ENCODE peak calls at places on chromosomes 12 and 14, in nine cellular contexts. T is left ventricle myocardium inferior, Z is cardiac muscle cell, C is IMR-90, G is mammary epithelial cell, P is BE2C, H is adipocyte, Y is pancreas, E is breast epithelium. S is an unnamed sample.

GRCh38 chr14:52919971-52920370 is 30.9 kb downstream of the FERMT2 start:
- DNase-seq in T (no peak), Z (peak), C (peak), G (no peak), P (no peak), H (no peak), Y (no peak), E (no peak), S (peak)

GRCh38 chr12:105887131-105887530 is 251.6 kb downstream of the NUAK1 start:
- DNase-seq in T (no peak), Z (no peak), C (no peak), G (no peak), P (no peak), H (no peak), Y (no peak), E (no peak), S (no peak)

GRCh38 chr12:47530050-47530449 is 175.8 kb downstream of the RPAP3 start:
- DNase-seq in T (no peak), Z (no peak), C (no peak), G (no peak), P (no peak), H (no peak), Y (no peak), E (no peak), S (no peak)

GRCh38 chr14:24694680-24695079 is 60.7 kb upstream of the GZMB start:
- DNase-seq in T (no peak), Z (no peak), C (no peak), G (no peak), P (no peak), H (no peak), Y (no peak), E (no peak), S (no peak)

GRCh38 chr14:100734031-100734990 is 7.6 kb downstream of the DLK1 start:
- DNase-seq in T (no peak), Z (no peak), C (no peak), G (no peak), P (no peak), H (no peak), Y (no peak), E (no peak), S (no peak)

GRCh38 chr14:36254020-36254614 is 66.3 kb downstream of the MBIP start:
- DNase-seq in T (no peak), Z (peak), C (peak), G (peak), P (no peak), H (peak), Y (no peak), E (no peak), S (peak)

GRCh38 chr12:20421338-20421890 is 53.1 kb downstream of the PDE3A start:
- DNase-seq in T (peak), Z (no peak), C (no peak), G (no peak), P (no peak), H (no peak), Y (no peak), E (no peak), S (no peak)

GRCh38 chr14:39988939-39989338 is 556.7 kb upstream of the FBXO33 start:
- DNase-seq in T (no peak), Z (peak), C (no peak), G (no peak), P (no peak), H (peak), Y (no peak), E (no peak), S (no peak)

GRCh38 chr14:81931828-81932227 is 398.2 kb upstream of the SEL1L start:
- DNase-seq in T (no peak), Z (no peak), C (no peak), G (no peak), P (no peak), H (no peak), Y (no peak), E (no peak), S (no peak)

GRCh38 chr14:63220526-63220925 is 16.3 kb downstream of the RHOJ start:
- DNase-seq in T (no peak), Z (no peak), C (no peak), G (no peak), P (no peak), H (no peak), Y (no peak), E (no peak), S (no peak)

GRCh38 chr14:106378191-106378590 is 851.8 kb downstream of the TMEM121 start:
- DNase-seq in T (no peak), Z (no peak), C (no peak), G (no peak), P (no peak), H (no peak), Y (no peak), E (no peak), S (no peak)

GRCh38 chr12:40827923-40828592 is 135.8 kb downstream of the CNTN1 start:
- DNase-seq in T (no peak), Z (no peak), C (no peak), G (no peak), P (no peak), H (no peak), Y (no peak), E (no peak), S (no peak)

GRCh38 chr12:124771462-124772361 is 92.0 kb downstream of the SCARB1 start:
- DNase-seq in T (peak), Z (peak), C (peak), G (peak), P (peak), H (peak), Y (peak), E (peak), S (peak)

GRCh38 chr12:102883204-102883799 is 33.7 kb downstream of the PAH start:
- DNase-seq in T (peak), Z (peak), C (no peak), G (peak), P (peak), H (peak), Y (peak), E (peak), S (peak)

GRCh38 chr12:57666897-57667296 is 27.0 kb upstream of the OS9 start:
- DNase-seq in T (no peak), Z (no peak), C (no peak), G (no peak), P (no peak), H (no peak), Y (no peak), E (no peak), S (no peak)

GRCh38 chr12:79407671-79408622 is 282.8 kb downstream of the PAWR start:
- DNase-seq in T (peak), Z (peak), C (peak), G (peak), P (peak), H (peak), Y (peak), E (peak), S (peak)

GRCh38 chr14:104126753-104127152 is 11.6 kb upstream of the KIF26A start:
- DNase-seq in T (no peak), Z (no peak), C (no peak), G (no peak), P (no peak), H (no peak), Y (no peak), E (no peak), S (no peak)

GRCh38 chr12:86264451-86265328 is 8.5 kb upstream of the MGAT4C start:
- DNase-seq in T (peak), Z (no peak), C (no peak), G (peak), P (no peak), H (no peak), Y (peak), E (peak), S (no peak)

GRCh38 chr14:82642425-82642824 is 1108.8 kb upstream of the SEL1L start:
- DNase-seq in T (no peak), Z (peak), C (no peak), G (no peak), P (peak), H (no peak), Y (peak), E (no peak), S (no peak)

GRCh38 chr12:74539765-74540526 is 2.3 kb downstream of the ATXN7L3B start:
- DNase-seq in T (no peak), Z (peak), C (no peak), G (no peak), P (no peak), H (peak), Y (no peak), E (no peak), S (no peak)

DNA sequence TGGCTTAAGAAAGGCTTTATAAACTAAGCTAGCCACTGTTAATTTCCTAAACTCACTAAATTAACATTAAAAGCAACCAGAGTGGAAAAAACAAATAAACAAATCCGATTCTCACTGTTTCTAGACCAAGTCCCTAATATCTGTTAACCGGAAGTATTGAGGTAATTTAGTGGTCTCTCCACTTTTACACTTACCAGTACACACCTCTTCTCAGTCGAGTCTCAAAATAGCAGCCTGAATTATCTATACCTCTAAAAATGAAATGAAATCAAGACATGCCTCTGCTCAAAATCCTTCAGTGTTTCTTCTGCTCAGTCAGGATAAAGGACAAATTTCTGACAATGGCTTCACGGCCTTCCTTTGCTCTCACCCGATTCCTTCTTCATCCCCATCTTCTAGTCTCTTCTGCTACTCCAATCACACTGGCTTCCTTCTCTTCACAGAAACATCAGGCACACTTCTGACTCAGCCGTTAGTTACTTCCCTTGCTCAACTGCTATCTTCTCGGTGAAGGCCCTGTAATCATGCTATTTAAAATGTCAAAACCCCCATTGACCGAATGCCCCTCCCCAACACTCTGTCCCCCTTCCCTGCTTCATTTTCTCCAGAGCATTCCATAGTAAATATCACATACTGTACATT is 161.3 kb downstream of the KITLG start:
- DNase-seq in T (no peak), Z (peak), C (peak), G (no peak), P (no peak), H (peak), Y (no peak), E (no peak), S (peak)
- H3K4me3 ChIP-seq in T (no peak), Z (no peak), C (peak), G (no peak), P (no peak), H (peak), Y (no peak), E (no peak), S (peak)

GRCh38 chr12:39616251-39616650 is 3.4 kb downstream of the ABCD2 start:
- DNase-seq in T (no peak), Z (no peak), C (no peak), G (no peak), P (no peak), H (no peak), Y (no peak), E (no peak), S (no peak)

GRCh38 chr12:39618701-39619100 is 902 bp downstream of the ABCD2 start:
- DNase-seq in T (no peak), Z (no peak), C (no peak), G (no peak), P (no peak), H (no peak), Y (no peak), E (no peak), S (no peak)

GRCh38 chr12:39616666-39617065 is 2.9 kb downstream of the ABCD2 start:
- DNase-seq in T (no peak), Z (no peak), C (no peak), G (no peak), P (no peak), H (no peak), Y (no peak), E (no peak), S (no peak)

GRCh38 chr12:39619316-39619659 is 315 bp downstream of the ABCD2 start:
- DNase-seq in T (no peak), Z (peak), C (no peak), G (no peak), P (peak), H (no peak), Y (no peak), E (no peak), S (no peak)

GRCh38 chr12:39617887-39618286 is 1.7 kb downstream of the ABCD2 start:
- DNase-seq in T (no peak), Z (no peak), C (no peak), G (no peak), P (no peak), H (no peak), Y (no peak), E (no peak), S (no peak)
- H3K4me3 ChIP-seq in T (peak), Z (no peak), C (no peak), G (no peak), P (peak), H (peak), Y (no peak), E (no peak), S (no peak)

GRCh38 chr12:108313236-108313608 is 25.9 kb downstream of the CMKLR1 start:
- DNase-seq in T (no peak), Z (no peak), C (no peak), G (no peak), P (no peak), H (no peak), Y (no peak), E (no peak), S (no peak)
- H3K4me3 ChIP-seq in T (no peak), Z (no peak), C (no peak), G (no peak), P (no peak), H (no peak), Y (no peak), E (no peak), S (no peak)

GRCh38 chr12:39538679-39539104 is 80.9 kb downstream of the ABCD2 start:
- DNase-seq in T (no peak), Z (no peak), C (no peak), G (no peak), P (no peak), H (no peak), Y (no peak), E (no peak), S (no peak)
- H3K4me3 ChIP-seq in T (no peak), Z (no peak), C (no peak), G (no peak), P (no peak), H (no peak), Y (no peak), E (no peak), S (no peak)

DNA sequence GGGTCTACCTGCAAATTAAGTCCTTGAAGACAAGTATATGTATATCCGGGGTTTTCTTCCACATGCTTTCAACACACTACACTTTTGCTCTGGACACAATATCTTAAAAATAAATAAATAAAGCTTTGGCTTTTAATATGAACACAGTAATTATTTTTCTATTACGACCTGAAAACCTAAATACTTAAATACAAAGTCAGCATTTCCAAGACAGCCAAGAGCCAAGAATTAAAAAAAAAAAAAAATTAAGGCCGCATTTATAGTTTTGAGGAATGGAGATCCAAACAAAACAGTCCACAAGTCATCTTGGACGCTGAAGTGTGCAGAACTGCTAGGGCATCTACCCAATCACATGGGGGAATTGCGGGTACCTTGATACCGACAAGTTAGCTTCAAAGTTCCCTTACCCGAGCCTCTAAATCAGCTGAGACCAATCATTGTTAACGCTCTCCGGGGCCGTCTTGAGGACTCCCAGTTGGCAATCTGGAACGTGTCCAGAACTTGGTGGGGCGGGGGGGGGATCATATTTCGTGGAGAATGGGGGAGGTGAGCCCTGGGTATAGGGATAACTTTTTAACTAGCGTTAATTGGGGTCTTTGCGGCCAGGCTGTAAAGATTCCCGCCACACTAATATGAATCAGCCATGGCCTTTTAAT is 731 bp upstream of the PCNX4 start:
- DNase-seq in T (peak), Z (peak), C (peak), G (peak), P (peak), H (peak), Y (peak), E (peak), S (peak)
- H3K4me3 ChIP-seq in T (peak), Z (peak), C (peak), G (peak), P (peak), H (peak), Y (peak), E (peak), S (peak)

GRCh38 chr12:49825360-49825970 is 2.7 kb downstream of the NCKAP5L start:
- DNase-seq in T (peak), Z (peak), C (peak), G (peak), P (no peak), H (peak), Y (no peak), E (no peak), S (peak)
- H3K4me3 ChIP-seq in T (peak), Z (no peak), C (no peak), G (no peak), P (no peak), H (peak), Y (no peak), E (peak), S (peak)

DNA sequence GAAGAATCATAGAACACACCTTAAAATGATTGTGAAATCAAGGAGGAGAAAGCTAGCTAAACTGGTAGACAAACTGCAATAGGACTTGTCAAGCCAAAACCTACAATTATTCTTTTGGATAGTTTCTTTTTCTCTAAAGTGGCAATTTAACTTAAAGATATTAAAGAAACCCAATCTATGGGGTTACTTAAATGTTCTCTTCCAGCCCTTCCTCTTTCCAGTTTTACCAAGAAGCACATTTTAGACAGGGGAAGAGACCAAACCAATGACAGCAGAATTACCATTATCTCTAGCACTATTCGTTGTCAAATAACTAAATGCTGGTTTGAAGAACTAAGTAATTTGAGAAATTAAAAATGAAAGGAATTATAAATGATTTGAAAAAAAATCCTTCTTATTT is 732 bp upstream of the SLC16A7 start:
- DNase-seq in T (no peak), Z (no peak), C (no peak), G (no peak), P (no peak), H (peak), Y (no peak), E (no peak), S (no peak)
- H3K4me3 ChIP-seq in T (peak), Z (peak), C (peak), G (peak), P (peak), H (peak), Y (no peak), E (peak), S (peak)